ENCODE peak calls at places on chromosomes 6 and 20, in four cellular contexts. O is GM18507; M is naive thymus-derived CD8-positive, alpha-beta T cell; J is astrocyte of the hippocampus. U is an unnamed sample.

GRCh38 chr6:117521785-117522502 is 39.5 kb downstream of the DCBLD1 start:
- DNase-seq in O (no peak), M (no peak), J (no peak), U (no peak)

GRCh38 chr20:12653642-12654041 is 355.1 kb upstream of the SPTLC3 start:
- DNase-seq in O (no peak), M (no peak), J (no peak), U (no peak)

GRCh38 chr20:17498181-17498580 is 33.0 kb downstream of the BFSP1 start:
- DNase-seq in O (no peak), M (no peak), J (peak; percentile 33), U (no peak)

GRCh38 chr20:15297059-15297875 is 959.9 kb upstream of the FLRT3 start:
- DNase-seq in O (no peak), M (no peak), J (no peak), U (no peak)

GRCh38 chr6:91087864-91088263 is 501.0 kb upstream of the MAP3K7 start:
- DNase-seq in O (no peak), M (no peak), J (peak; percentile 70), U (no peak)

GRCh38 chr6:144710207-144710606 is 425.1 kb downstream of the UTRN start:
- DNase-seq in O (no peak), M (no peak), J (peak; percentile 73), U (no peak)

GRCh38 chr6:90227165-90227564 is 69.5 kb downstream of the BACH2 start:
- DNase-seq in O (no peak), M (no peak), J (peak; percentile 11), U (peak; percentile 81)

GRCh38 chr20:18443841-18444240 is 23.0 kb downstream of the DZANK1 start:
- DNase-seq in O (no peak), M (no peak), J (peak; percentile 45), U (no peak)

GRCh38 chr6:138465007-138465645 is 34.2 kb downstream of the NHSL1 start:
- DNase-seq in O (no peak), M (no peak), J (peak; percentile 91), U (no peak)

GRCh38 chr20:23937303-23938117 is 51.1 kb downstream of the GGTLC1 start:
- DNase-seq in O (no peak), M (peak; percentile 77), J (peak; percentile 59), U (peak; percentile 71)

GRCh38 chr6:121794630-121795029 is 359.2 kb downstream of the GJA1 start:
- DNase-seq in O (no peak), M (no peak), J (peak; percentile 94), U (no peak)

GRCh38 chr6:21264288-21264818 is 329.2 kb upstream of the SOX4 start:
- DNase-seq in O (no peak), M (no peak), J (no peak), U (no peak)

GRCh38 chr6:47321582-47321981 is 11.9 kb upstream of the TNFRSF21 start:
- DNase-seq in O (no peak), M (no peak), J (no peak), U (no peak)

GRCh38 chr6:4902363-4902762 is 101.5 kb downstream of the RPP40 start:
- DNase-seq in O (no peak), M (no peak), J (no peak), U (no peak)

GRCh38 chr6:7773322-7773721 is 47.4 kb downstream of the BMP6 start:
- DNase-seq in O (no peak), M (no peak), J (no peak), U (no peak)

GRCh38 chr20:63163596-63164560 is 52.1 kb downstream of the YTHDF1 start:
- DNase-seq in O (no peak), M (no peak), J (no peak), U (no peak)

GRCh38 chr6:167546611-167547327 is 221.9 kb downstream of the TTLL2 start:
- DNase-seq in O (no peak), M (no peak), J (no peak), U (no peak)

GRCh38 chr6:69867075-69867911 is 937 bp downstream of the COL19A1 start:
- DNase-seq in O (no peak), M (peak; percentile 55), J (peak; percentile 75), U (peak; percentile 75)

GRCh38 chr6:162123797-162124196 is 603.8 kb downstream of the PRKN start:
- DNase-seq in O (no peak), M (no peak), J (peak; percentile 11), U (no peak)

GRCh38 chr20:3068986-3069900 is 2.2 kb upstream of the OXT start:
- DNase-seq in O (no peak), M (peak; percentile 41), J (peak; percentile 32), U (no peak)

GRCh38 chr6:33211136-33211535 is 2.8 kb downstream of the RING1 start:
- DNase-seq in O (no peak), M (no peak), J (no peak), U (no peak)

GRCh38 chr20:9478801-9479200 is 35.6 kb upstream of the LAMP5 start:
- DNase-seq in O (no peak), M (no peak), J (no peak), U (no peak)

GRCh38 chr6:170438402-170438753 is 114.7 kb downstream of the PSMB1 start:
- DNase-seq in O (peak; percentile 48), M (no peak), J (peak; percentile 99), U (peak; percentile 76)